ENCODE peak calls at places on chromosomes 13 and 19, in five cellular contexts. J is omental fat pad, L is cardiac muscle cell, B is HFFc6, I is endodermal cell. A is an unnamed sample.

GRCh38 chr19:55423225-55423967 is 15.8 kb upstream of the UBE2S start:
- DNase-seq in L (no peak), I (no peak), B (no peak), J (no peak), A (no peak)

GRCh38 chr19:42124386-42124901 is 7.8 kb downstream of the POU2F2 start:
- DNase-seq in J (no peak), L (no peak), B (no peak), I (no peak), A (no peak)

GRCh38 chr13:93603043-93603442 is 376.4 kb downstream of the GPC6 start:
- DNase-seq in B (peak; percentile 67), I (no peak), J (no peak), L (no peak), A (no peak)

GRCh38 chr13:106570354-106570822 is 2.5 kb upstream of the ARGLU1 start:
- DNase-seq in J (peak; percentile 23), L (no peak), B (peak; percentile 5), I (peak; percentile 95), A (peak; percentile 69)

GRCh38 chr19:40365613-40366401 is 17.3 kb downstream of the PLD3 start:
- DNase-seq in I (peak; percentile 98), L (peak; percentile 89), B (no peak), J (peak; percentile 67), A (peak; percentile 40)

GRCh38 chr19:33630880-33631627 is 9.3 kb downstream of the CHST8 start:
- DNase-seq in L (no peak), B (no peak), J (no peak), I (no peak), A (no peak)

GRCh38 chr19:1016647-1017114 is 4.2 kb downstream of the TMEM259 start:
- DNase-seq in J (no peak), B (peak; percentile 78), L (no peak), I (no peak), A (no peak)

GRCh38 chr13:79119578-79120107 is 286.4 kb downstream of the RBM26 start:
- DNase-seq in J (no peak), I (no peak), B (no peak), L (no peak), A (no peak)

GRCh38 chr19:43524922-43525835 is 1.8 kb downstream of the ETHE1 start:
- DNase-seq in I (peak; percentile 79), J (peak; percentile 51), L (peak; percentile 54), B (no peak), A (no peak)

GRCh38 chr19:1455002-1455335 is 5.0 kb downstream of the APC2 start:
- DNase-seq in L (no peak), B (no peak), I (no peak), J (no peak), A (no peak)

GRCh38 chr13:35784286-35784951 is 307.9 kb upstream of the MAB21L1 start:
- DNase-seq in I (no peak), B (no peak), L (no peak), J (no peak), A (no peak)

GRCh38 chr19:36009220-36009619 is 607 bp upstream of the SYNE4 start:
- DNase-seq in L (peak; percentile 65), I (peak; percentile 83), J (no peak), B (peak; percentile 32), A (peak; percentile 41)

GRCh38 chr13:110158201-110158600 is 148.8 kb downstream of the COL4A1 start:
- DNase-seq in L (no peak), I (peak; percentile 23), B (no peak), J (no peak), A (no peak)

GRCh38 chr13:40806241-40806640 is 16.8 kb downstream of the SLC25A15 start:
- DNase-seq in I (no peak), J (no peak), B (no peak), L (no peak), A (no peak)

GRCh38 chr19:38020331-38020730 is 113.3 kb downstream of the SIPA1L3 start:
- DNase-seq in I (no peak), L (no peak), J (no peak), B (no peak), A (no peak)

GRCh38 chr19:18421371-18421959 is 2.3 kb downstream of the SSBP4 start:
- DNase-seq in L (no peak), B (no peak), I (no peak), J (no peak), A (no peak)

GRCh38 chr19:39870171-39870971 is 24.2 kb upstream of the FBL start:
- DNase-seq in J (no peak), B (no peak), L (peak; percentile 11), I (peak; percentile 87), A (no peak)

GRCh38 chr19:18501832-18502231 is 20.0 kb downstream of the ELL start:
- DNase-seq in J (no peak), B (no peak), L (no peak), I (no peak), A (no peak)

GRCh38 chr13:48783181-48783630 is 129.5 kb downstream of the CYSLTR2 start:
- DNase-seq in L (no peak), B (peak; percentile 97), I (no peak), J (peak; percentile 61), A (no peak)

GRCh38 chr19:44025217-44025936 is at the start of gene ZNF222:
- DNase-seq in J (peak; percentile 65), L (peak; percentile 87), I (peak; percentile 88), B (peak; percentile 83), A (peak; percentile 62)

GRCh38 chr13:113364933-113365371 is 1.0 kb upstream of the GRTP1 start:
- DNase-seq in L (no peak), B (no peak), J (no peak), I (no peak), A (no peak)

GRCh38 chr13:51004111-51004865 is 94.7 kb downstream of the RNASEH2B start:
- DNase-seq in B (no peak), J (no peak), I (no peak), L (no peak), A (no peak)

GRCh38 chr19:18519962-18520847 is 1.7 kb downstream of the ELL start:
- DNase-seq in B (peak; percentile 75), I (peak; percentile 88), L (peak; percentile 66), J (peak; percentile 38), A (peak; percentile 49)

GRCh38 chr13:112616586-112617381 is 28.8 kb upstream of the TUBGCP3 start:
- DNase-seq in B (peak; percentile 42), J (no peak), I (peak; percentile 78), L (peak; percentile 53), A (no peak)

GRCh38 chr13:97904059-97904458 is 49.4 kb upstream of the IPO5 start:
- DNase-seq in L (no peak), B (no peak), I (no peak), J (no peak), A (no peak)

GRCh38 chr19:55487884-55488687 is at the start of gene SSC5D:
- DNase-seq in B (peak; percentile 48), J (no peak), I (peak; percentile 69), L (no peak), A (no peak)

GRCh38 chr13:30395192-30396158 is 26.8 kb upstream of the UBE2L5 start:
- DNase-seq in I (peak; percentile 85), L (peak; percentile 28), B (peak; percentile 95), J (peak; percentile 93), A (peak; percentile 62)

GRCh38 chr19:33468361-33469170 is 53.0 kb downstream of the PEPD start:
- DNase-seq in B (no peak), J (no peak), L (no peak), I (peak; percentile 39), A (no peak)

GRCh38 chr19:33714149-33714548 is 82.5 kb upstream of the KCTD15 start:
- DNase-seq in I (no peak), B (no peak), L (no peak), J (no peak), A (no peak)

GRCh38 chr13:77289844-77290243 is 37.0 kb downstream of the MYCBP2 start:
- DNase-seq in L (no peak), I (no peak), J (no peak), B (no peak), A (no peak)

GRCh38 chr19:495047-495439 is 1.2 kb upstream of the MADCAM1 start:
- DNase-seq in J (no peak), L (no peak), B (no peak), I (no peak), A (no peak)

GRCh38 chr13:99301056-99301838 is 6.0 kb downstream of the GPR183 start:
- DNase-seq in B (no peak), J (no peak), L (no peak), I (no peak), A (no peak)

GRCh38 chr13:76764429-76764828 is 121.8 kb downstream of the KCTD12 start:
- DNase-seq in B (no peak), I (no peak), J (no peak), L (no peak), A (no peak)

GRCh38 chr19:18538115-18538514 is 5.3 kb downstream of the FKBP8 start:
- DNase-seq in B (no peak), J (no peak), L (no peak), I (no peak), A (no peak)

GRCh38 chr19:1767464-1767933 is 14.2 kb downstream of the ONECUT3 start:
- DNase-seq in L (peak; percentile 44), B (no peak), J (no peak), I (peak; percentile 89), A (peak; percentile 69)

GRCh38 chr13:30872685-30873443 is 33.2 kb upstream of the MEDAG start:
- DNase-seq in B (peak; percentile 79), J (peak; percentile 51), I (peak; percentile 86), L (no peak), A (no peak)

DNA sequence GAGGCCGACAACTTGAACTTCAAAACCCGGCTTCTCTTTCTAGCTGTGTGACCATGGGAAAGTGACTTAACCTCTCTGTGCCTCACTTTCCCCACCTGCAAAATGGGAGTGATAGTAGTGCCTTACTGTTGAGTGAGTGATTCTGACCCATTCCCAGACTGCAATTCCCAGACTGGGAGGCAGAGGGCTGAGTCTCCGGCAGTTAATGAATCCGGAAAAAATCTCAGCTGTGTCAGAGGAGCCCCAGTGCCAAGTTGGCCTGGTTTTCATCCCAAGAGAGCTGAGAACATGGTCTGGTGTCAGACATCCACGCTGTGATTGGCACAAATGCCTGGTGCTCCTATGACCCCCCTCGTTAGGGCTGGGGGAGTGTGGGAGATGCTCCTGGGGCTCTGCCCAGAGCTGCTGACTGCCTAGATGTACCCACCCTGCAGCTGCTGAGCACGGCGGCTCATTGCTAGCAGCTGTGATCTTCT is 50.0 kb downstream of the PIN1 start:
- DNase-seq in I (peak; percentile 57), J (no peak), L (no peak), B (peak; percentile 10), A (no peak)
- TF ChIP-seq CTCF in I (peak; percentile 61), J (no peak), L (peak; percentile 64), B (peak; percentile 64), A (no peak)

GRCh38 chr19:30742539-30742938 is 370.4 kb downstream of the ZNF536 start:
- DNase-seq in L (no peak), B (no peak), J (no peak), I (no peak), A (no peak)
- TF ChIP-seq CTCF in L (no peak), B (no peak), J (no peak), I (no peak), A (no peak)

GRCh38 chr19:5137571-5138124 is 168.7 kb downstream of the KDM4B start:
- DNase-seq in J (no peak), I (peak; percentile 95), B (no peak), L (peak; percentile 58), A (no peak)
- TF ChIP-seq CTCF in J (no peak), I (peak; percentile 79), B (peak; percentile 57), L (peak; percentile 24), A (no peak)

GRCh38 chr19:45467456-45468158 is at the start of gene FOSB:
- DNase-seq in B (peak; percentile 94), L (peak; percentile 99), J (peak; percentile 98), I (peak; percentile 98), A (peak; percentile 97)
- TF ChIP-seq CTCF in B (peak; percentile 67), L (peak; percentile 24), J (no peak), I (peak; percentile 53), A (no peak)

A was measured in natural killer cell.